ENCODE peak calls at places on chromosomes 2 and 18, in six cellular contexts. K, V, C, O, U and Y are unnamed samples.

GRCh38 chr2:240567872-240568677 is at the start of gene RNPEPL1:
- DNase-seq in K (no peak), V (peak), C (no peak), O (peak), U (peak), Y (peak)

GRCh38 chr2:106089611-106090010 is 104.5 kb downstream of the UXS1 start:
- DNase-seq in K (no peak), V (no peak), C (no peak), O (no peak), U (no peak), Y (no peak)

GRCh38 chr2:37149626-37150322 is 7.0 kb downstream of the EIF2AK2 start:
- DNase-seq in K (no peak), V (no peak), C (no peak), O (peak), U (no peak), Y (no peak)

GRCh38 chr2:144648837-144649485 is 129.0 kb upstream of the ZEB2 start:
- DNase-seq in K (peak), V (no peak), C (no peak), O (no peak), U (peak), Y (no peak)

GRCh38 chr18:65567372-65567771 is 183.4 kb upstream of the CDH7 start:
- DNase-seq in K (peak), V (peak), C (no peak), O (peak), U (no peak), Y (peak)

GRCh38 chr2:98726172-98726725 is 4.7 kb downstream of the MGAT4A start:
- DNase-seq in K (no peak), V (no peak), C (no peak), O (no peak), U (no peak), Y (no peak)

GRCh38 chr2:69734040-69734611 is 7.8 kb upstream of the ANXA4 start:
- DNase-seq in K (no peak), V (no peak), C (no peak), O (no peak), U (no peak), Y (peak)

GRCh38 chr2:175363719-175364118 is 182.2 kb upstream of the ATP5MC3 start:
- DNase-seq in K (no peak), V (peak), C (no peak), O (no peak), U (no peak), Y (no peak)

GRCh38 chr2:126467367-126468054 is 188.4 kb upstream of the GYPC start:
- DNase-seq in K (no peak), V (no peak), C (no peak), O (no peak), U (no peak), Y (no peak)

GRCh38 chr2:203535784-203536590 is 886 bp upstream of the RAPH1 start:
- DNase-seq in K (peak), V (peak), C (no peak), O (no peak), U (no peak), Y (peak)

GRCh38 chr18:48803951-48804855 is 146.6 kb downstream of the SMAD7 start:
- DNase-seq in K (no peak), V (no peak), C (no peak), O (no peak), U (peak), Y (no peak)

GRCh38 chr2:29744976-29745375 is 176.4 kb downstream of the ALK start:
- DNase-seq in K (no peak), V (no peak), C (no peak), O (no peak), U (no peak), Y (no peak)

GRCh38 chr2:241140445-241140840 is 8.8 kb downstream of the PASK start:
- DNase-seq in K (no peak), V (no peak), C (no peak), O (no peak), U (no peak), Y (no peak)

GRCh38 chr2:174485763-174486613 is 841 bp downstream of the GPR155 start:
- DNase-seq in K (peak), V (no peak), C (no peak), O (peak), U (peak), Y (peak)

GRCh38 chr2:26576565-26577441 is 64.4 kb downstream of the CIB4 start:
- DNase-seq in K (no peak), V (no peak), C (no peak), O (no peak), U (peak), Y (no peak)

GRCh38 chr2:169734172-169734847 is 678 bp downstream of the KLHL23 start:
- DNase-seq in K (peak), V (peak), C (no peak), O (peak), U (peak), Y (peak)

GRCh38 chr2:188601391-188601790 is 309.7 kb downstream of the GULP1 start:
- DNase-seq in K (no peak), V (no peak), C (no peak), O (no peak), U (no peak), Y (no peak)

GRCh38 chr2:64327510-64328414 is 126.2 kb upstream of the LGALSL start:
- DNase-seq in K (peak), V (no peak), C (peak), O (peak), U (no peak), Y (peak)

GRCh38 chr2:28683100-28683706 is 68.4 kb upstream of the PPP1CB start:
- DNase-seq in K (peak), V (no peak), C (no peak), O (no peak), U (no peak), Y (peak)